ENCODE peak calls at places on chromosomes 4 and X, in six cellular contexts. G is fibroblast of lung, C is AG08396, Z is C1 segment of cervical spinal cord, J is pancreas, W is RCC 7860. S is an unnamed sample.

GRCh38 chr4:5710962-5711478 is at the start of gene EVC:
- DNase-seq in G (peak; percentile 81), C (peak; percentile 93), Z (peak; percentile 11), J (peak; percentile 74), W (peak; percentile 59), S (no peak)

GRCh38 chr4:95729596-95729995 is 110.3 kb upstream of the PDHA2 start:
- DNase-seq in G (no peak), C (no peak), Z (no peak), J (no peak), W (no peak), S (no peak)

GRCh38 chr4:172982151-172982590 is 186.4 kb upstream of the GALNT7 start:
- DNase-seq in G (peak; percentile 83), C (peak; percentile 55), Z (no peak), J (no peak), W (no peak), S (no peak)

GRCh38 chr4:56127698-56128097 is 179.0 kb downstream of the CEP135 start:
- DNase-seq in G (peak; percentile 41), C (no peak), Z (no peak), J (no peak), W (no peak), S (no peak)

GRCh38 chr4:179307297-179308136 is 1865.3 kb upstream of the AGA start:
- DNase-seq in G (peak; percentile 27), C (peak; percentile 8), Z (no peak), J (peak; percentile 3), W (no peak), S (no peak)

GRCh38 chr4:103091601-103092223 is 7.9 kb downstream of the BDH2 start:
- DNase-seq in G (peak; percentile 56), C (no peak), Z (no peak), J (peak; percentile 9), W (peak; percentile 17), S (peak; percentile 31)

GRCh38 chr4:118086334-118086733 is 52.0 kb downstream of the NDST3 start:
- DNase-seq in G (peak; percentile 54), C (peak; percentile 5), Z (no peak), J (no peak), W (no peak), S (no peak)

GRCh38 chr4:177237291-177237690 is 72.4 kb upstream of the NEIL3 start:
- DNase-seq in G (no peak), C (no peak), Z (no peak), J (no peak), W (no peak), S (no peak)

GRCh38 chr4:7124643-7125442 is 57.0 kb upstream of the GRPEL1 start:
- DNase-seq in G (peak; percentile 96), C (peak; percentile 92), Z (no peak), J (peak; percentile 46), W (peak; percentile 92), S (no peak)

GRCh38 chr4:6476893-6477292 is 4.5 kb upstream of the PPP2R2C start:
- DNase-seq in G (no peak), C (no peak), Z (no peak), J (no peak), W (no peak), S (no peak)

GRCh38 chrX:24276011-24276410 is 37.9 kb downstream of the SUPT20HL2 start:
- DNase-seq in G (no peak), C (no peak), Z (no peak), J (no peak), W (no peak), S (no peak)

GRCh38 chr4:2787230-2788100 is 5.4 kb upstream of the SH3BP2 start:
- DNase-seq in G (no peak), C (no peak), Z (no peak), J (no peak), W (no peak), S (no peak)

GRCh38 chr4:140222175-140222574 is 68.2 kb upstream of the MAML3 start:
- DNase-seq in G (peak; percentile 52), C (no peak), Z (no peak), J (no peak), W (peak; percentile 8), S (no peak)

GRCh38 chrX:101040197-101040596 is 11.7 kb downstream of the TRMT2B start:
- DNase-seq in G (no peak), C (no peak), Z (no peak), J (no peak), W (no peak), S (no peak)

GRCh38 chrX:77014655-77015377 is 432.4 kb upstream of the FGF16 start:
- DNase-seq in G (peak; percentile 1), C (no peak), Z (peak; percentile 0), J (no peak), W (peak; percentile 31), S (peak; percentile 80)

GRCh38 chr4:36237366-36238353 is 6.7 kb downstream of the ARAP2 start:
- DNase-seq in G (no peak), C (no peak), Z (no peak), J (no peak), W (no peak), S (no peak)

GRCh38 chrX:72110051-72110926 is 21.4 kb downstream of the RTL5 start:
- DNase-seq in G (no peak), C (no peak), Z (no peak), J (no peak), W (no peak), S (no peak)

GRCh38 chr4:36256398-36256828 is 12.1 kb upstream of the ARAP2 start:
- DNase-seq in G (no peak), C (no peak), Z (no peak), J (no peak), W (no peak), S (peak; percentile 28)

GRCh38 chrX:39857780-39858179 is 240.0 kb downstream of the BCOR start:
- DNase-seq in G (no peak), C (no peak), Z (no peak), J (no peak), W (no peak), S (no peak)

GRCh38 chrX:15511563-15511962 is 11.0 kb downstream of the BMX start:
- DNase-seq in G (no peak), C (no peak), Z (peak; percentile 0), J (no peak), W (no peak), S (no peak)

GRCh38 chrX:63889001-63889400 is 104.0 kb upstream of the ARHGEF9 start:
- DNase-seq in G (peak; percentile 42), C (no peak), Z (no peak), J (no peak), W (peak; percentile 4), S (no peak)

GRCh38 chrX:37684918-37685317 is 673 bp upstream of the XK start:
- DNase-seq in G (no peak), C (no peak), Z (no peak), J (no peak), W (no peak), S (no peak)

GRCh38 chr4:121053601-121054143 is 18.7 kb downstream of the NDNF start:
- DNase-seq in G (peak; percentile 64), C (no peak), Z (no peak), J (no peak), W (no peak), S (no peak)

GRCh38 chr4:7539659-7540058 is 104.9 kb upstream of the PSAPL1 start:
- DNase-seq in G (peak; percentile 7), C (no peak), Z (no peak), J (no peak), W (peak; percentile 13), S (no peak)

GRCh38 chr4:53937918-53938317 is 126.5 kb downstream of the CHIC2 start:
- DNase-seq in G (peak; percentile 96), C (peak; percentile 36), Z (no peak), J (no peak), W (peak; percentile 93), S (no peak)

GRCh38 chrX:17922303-17922702 is 61.2 kb upstream of the RAI2 start:
- DNase-seq in G (no peak), C (no peak), Z (no peak), J (no peak), W (no peak), S (no peak)

GRCh38 chrX:31036895-31037294 is 34.9 kb downstream of the FTHL17 start:
- DNase-seq in G (peak; percentile 45), C (peak; percentile 43), Z (no peak), J (peak; percentile 9), W (peak; percentile 17), S (no peak)

GRCh38 chrX:109774136-109774535 is 41.1 kb upstream of the ACSL4 start:
- DNase-seq in G (no peak), C (no peak), Z (no peak), J (no peak), W (no peak), S (no peak)

S was measured in hippocampal formation.